ENCODE peak calls at places on chromosomes 4 and X, in four cellular contexts. B, A, V and S are unnamed samples.

GRCh38 chr4:148749403-148749802 is 307.2 kb upstream of the NR3C2 start:
- DNase-seq in B (no peak), A (no peak), V (no peak), S (no peak)

GRCh38 chr4:145880355-145880960 is 58.2 kb downstream of the ZNF827 start:
- DNase-seq in B (no peak), A (no peak), V (no peak), S (no peak)

GRCh38 chrX:134631404-134632346 is 26.6 kb downstream of the PLAC1 start:
- DNase-seq in B (peak), A (no peak), V (no peak), S (no peak)

GRCh38 chr4:24279492-24279891 is 304.9 kb downstream of the DHX15 start:
- DNase-seq in B (no peak), A (no peak), V (no peak), S (no peak)

GRCh38 chrX:130771230-130771629 is 131.8 kb downstream of the ENOX2 start:
- DNase-seq in B (no peak), A (no peak), V (no peak), S (no peak)

GRCh38 chr4:162959056-162959455 is 207.6 kb downstream of the NAF1 start:
- DNase-seq in B (peak), A (no peak), V (peak), S (no peak)

GRCh38 chr4:1504786-1505500 is 98.7 kb upstream of the NKX1-1 start:
- DNase-seq in B (no peak), A (no peak), V (no peak), S (peak)

GRCh38 chr4:1722551-1723071 is 1.3 kb downstream of the TACC3 start:
- DNase-seq in B (no peak), A (no peak), V (no peak), S (no peak)

GRCh38 chr4:155734065-155734464 is 24.8 kb upstream of the GUCY1B1 start:
- DNase-seq in B (peak), A (no peak), V (no peak), S (no peak)

GRCh38 chrX:147958316-147958715 is 22.8 kb upstream of the FMR1NB start:
- DNase-seq in B (no peak), A (no peak), V (peak), S (no peak)

GRCh38 chr4:121676388-121677075 is 20.2 kb downstream of the ANXA5 start:
- DNase-seq in B (no peak), A (no peak), V (no peak), S (no peak)

GRCh38 chrX:51893931-51894696 is 691 bp downstream of the MAGED1 start:
- DNase-seq in B (peak), A (no peak), V (no peak), S (peak)

GRCh38 chr4:92121099-92121498 is 182.7 kb upstream of the GRID2 start:
- DNase-seq in B (no peak), A (no peak), V (no peak), S (no peak)

GRCh38 chrX:148365233-148365632 is 135.2 kb upstream of the AFF2 start:
- DNase-seq in B (no peak), A (no peak), V (no peak), S (no peak)

GRCh38 chr4:47913858-47914218 is 545 bp downstream of the NFXL1 start:
- DNase-seq in B (peak), A (no peak), V (peak), S (peak)

GRCh38 chr4:153748378-153748777 is 11.4 kb downstream of the RNF175 start:
- DNase-seq in B (no peak), A (peak), V (peak), S (no peak)

GRCh38 chrX:12360389-12360788 is 222.1 kb downstream of the FRMPD4 start:
- DNase-seq in B (no peak), A (no peak), V (no peak), S (no peak)

GRCh38 chrX:103927030-103927429 is 35.4 kb upstream of the TMSB15B start:
- DNase-seq in B (no peak), A (no peak), V (no peak), S (no peak)

GRCh38 chr4:797066-797465 is 28.9 kb downstream of the CPLX1 start:
- DNase-seq in B (no peak), A (no peak), V (no peak), S (no peak)

GRCh38 chrX:42085836-42086235 is 162.5 kb upstream of the CASK start:
- DNase-seq in B (no peak), A (no peak), V (no peak), S (no peak)

GRCh38 chr4:118325443-118325842 is 27.4 kb downstream of the PRSS12 start:
- DNase-seq in B (no peak), A (no peak), V (no peak), S (no peak)